ENCODE peak calls at places on chromosome 19, in five cellular contexts. One of them, this sample, is unnamed.

GRCh38 chr19:5304486-5304885 is 36.1 kb downstream of the PTPRS start:
- DNase-seq in left ventricle myocardium inferior: no peak
- DNase-seq in left lung: no peak
- DNase-seq in Peyer's patch: no peak
- DNase-seq in fibroblast of lung: no peak
- DNase-seq in this sample: no peak

GRCh38 chr19:57779220-57779845 is 9.9 kb downstream of the ZNF586 start:
- DNase-seq in left ventricle myocardium inferior: no peak
- DNase-seq in fibroblast of lung: peak; percentile 12
- DNase-seq in Peyer's patch: no peak
- DNase-seq in left lung: no peak
- DNase-seq in this sample: no peak

GRCh38 chr19:38726284-38726673 is 18.0 kb downstream of the CAPN12 start:
- DNase-seq in Peyer's patch: no peak
- DNase-seq in fibroblast of lung: no peak
- DNase-seq in left lung: no peak
- DNase-seq in left ventricle myocardium inferior: peak; percentile 10
- DNase-seq in this sample: no peak

GRCh38 chr19:47613165-47614146 is 4.5 kb downstream of the BICRA start:
- DNase-seq in left ventricle myocardium inferior: no peak
- DNase-seq in Peyer's patch: no peak
- DNase-seq in left lung: peak; percentile 61
- DNase-seq in fibroblast of lung: peak; percentile 80
- DNase-seq in this sample: no peak

GRCh38 chr19:44796701-44797115 is 12.2 kb upstream of the BCAM start:
- DNase-seq in left ventricle myocardium inferior: peak; percentile 66
- DNase-seq in Peyer's patch: peak; percentile 62
- DNase-seq in fibroblast of lung: peak; percentile 41
- DNase-seq in left lung: no peak
- DNase-seq in this sample: peak; percentile 70

GRCh38 chr19:53394522-53394973 is 401 bp upstream of the ZNF765 start:
- DNase-seq in Peyer's patch: peak; percentile 57
- DNase-seq in fibroblast of lung: peak; percentile 69
- DNase-seq in left ventricle myocardium inferior: peak; percentile 64
- DNase-seq in left lung: peak; percentile 84
- DNase-seq in this sample: no peak

GRCh38 chr19:47765522-47766358 is 12.8 kb upstream of the SELENOW start:
- DNase-seq in left ventricle myocardium inferior: peak; percentile 75
- DNase-seq in fibroblast of lung: peak; percentile 39
- DNase-seq in Peyer's patch: peak; percentile 79
- DNase-seq in left lung: peak; percentile 87
- DNase-seq in this sample: peak; percentile 53

GRCh38 chr19:28960986-28961705 is 251.8 kb downstream of the UQCRFS1 start:
- DNase-seq in fibroblast of lung: peak; percentile 6
- DNase-seq in left lung: no peak
- DNase-seq in Peyer's patch: no peak
- DNase-seq in left ventricle myocardium inferior: no peak
- DNase-seq in this sample: no peak

GRCh38 chr19:583198-583967 is 6.3 kb upstream of the HCN2 start:
- DNase-seq in left ventricle myocardium inferior: no peak
- DNase-seq in Peyer's patch: no peak
- DNase-seq in left lung: peak; percentile 62
- DNase-seq in fibroblast of lung: no peak
- DNase-seq in this sample: no peak
- H3K4me1 ChIP-seq in left ventricle myocardium inferior: peaks cover 70% of the 10 kb centered on the region
- H3K4me1 ChIP-seq in Peyer's patch: no peaks in the 10 kb centered on the region
- H3K4me1 ChIP-seq in left lung: no peaks in the 10 kb centered on the region
- H3K4me1 ChIP-seq in fibroblast of lung: no peaks in the 10 kb centered on the region
- H3K4me1 ChIP-seq in this sample: peaks cover 15% of the 10 kb centered on the region

GRCh38 chr19:13095934-13096890 is 6.4 kb downstream of the LYL1 start:
- DNase-seq in Peyer's patch: peak; percentile 69
- DNase-seq in left ventricle myocardium inferior: no peak
- DNase-seq in fibroblast of lung: no peak
- DNase-seq in left lung: peak; percentile 88
- DNase-seq in this sample: no peak

GRCh38 chr19:13099073-13099999 is 3.3 kb downstream of the LYL1 start:
- DNase-seq in fibroblast of lung: no peak
- DNase-seq in left lung: peak; percentile 96
- DNase-seq in Peyer's patch: peak; percentile 94
- DNase-seq in left ventricle myocardium inferior: peak; percentile 81
- DNase-seq in this sample: peak; percentile 58

GRCh38 chr19:13098291-13099072 is 4.2 kb downstream of the LYL1 start:
- DNase-seq in fibroblast of lung: peak; percentile 49
- DNase-seq in Peyer's patch: peak; percentile 70
- DNase-seq in left ventricle myocardium inferior: no peak
- DNase-seq in left lung: no peak
- DNase-seq in this sample: no peak

GRCh38 chr19:13096968-13097330 is 5.7 kb downstream of the LYL1 start:
- DNase-seq in left lung: no peak
- DNase-seq in fibroblast of lung: no peak
- DNase-seq in Peyer's patch: no peak
- DNase-seq in left ventricle myocardium inferior: no peak
- DNase-seq in this sample: no peak

GRCh38 chr19:13097331-13098258 is 5.1 kb downstream of the LYL1 start:
- DNase-seq in left ventricle myocardium inferior: no peak
- DNase-seq in fibroblast of lung: no peak
- DNase-seq in Peyer's patch: peak; percentile 70
- DNase-seq in left lung: peak; percentile 91
- DNase-seq in this sample: no peak
- H3K4me1 ChIP-seq in left ventricle myocardium inferior: peaks cover 98% of the 10 kb centered on the region
- H3K4me1 ChIP-seq in fibroblast of lung: peaks cover 4% of the 10 kb centered on the region
- H3K4me1 ChIP-seq in Peyer's patch: peaks cover 42% of the 10 kb centered on the region
- H3K4me1 ChIP-seq in left lung: peaks cover 20% of the 10 kb centered on the region
- H3K4me1 ChIP-seq in this sample: peaks cover 28% of the 10 kb centered on the region

GRCh38 chr19:31344403-31344802 is 4.8 kb downstream of the TSHZ3 start:
- DNase-seq in Peyer's patch: peak; percentile 24
- DNase-seq in left lung: no peak
- DNase-seq in fibroblast of lung: no peak
- DNase-seq in left ventricle myocardium inferior: no peak
- DNase-seq in this sample: no peak
- H3K4me1 ChIP-seq in Peyer's patch: peaks cover 4% of the 10 kb centered on the region
- H3K4me1 ChIP-seq in left lung: no peaks in the 10 kb centered on the region
- H3K4me1 ChIP-seq in fibroblast of lung: peaks cover 13% of the 10 kb centered on the region
- H3K4me1 ChIP-seq in left ventricle myocardium inferior: peaks cover 33% of the 10 kb centered on the region
- H3K4me1 ChIP-seq in this sample: no peaks in the 10 kb centered on the region

DNA sequence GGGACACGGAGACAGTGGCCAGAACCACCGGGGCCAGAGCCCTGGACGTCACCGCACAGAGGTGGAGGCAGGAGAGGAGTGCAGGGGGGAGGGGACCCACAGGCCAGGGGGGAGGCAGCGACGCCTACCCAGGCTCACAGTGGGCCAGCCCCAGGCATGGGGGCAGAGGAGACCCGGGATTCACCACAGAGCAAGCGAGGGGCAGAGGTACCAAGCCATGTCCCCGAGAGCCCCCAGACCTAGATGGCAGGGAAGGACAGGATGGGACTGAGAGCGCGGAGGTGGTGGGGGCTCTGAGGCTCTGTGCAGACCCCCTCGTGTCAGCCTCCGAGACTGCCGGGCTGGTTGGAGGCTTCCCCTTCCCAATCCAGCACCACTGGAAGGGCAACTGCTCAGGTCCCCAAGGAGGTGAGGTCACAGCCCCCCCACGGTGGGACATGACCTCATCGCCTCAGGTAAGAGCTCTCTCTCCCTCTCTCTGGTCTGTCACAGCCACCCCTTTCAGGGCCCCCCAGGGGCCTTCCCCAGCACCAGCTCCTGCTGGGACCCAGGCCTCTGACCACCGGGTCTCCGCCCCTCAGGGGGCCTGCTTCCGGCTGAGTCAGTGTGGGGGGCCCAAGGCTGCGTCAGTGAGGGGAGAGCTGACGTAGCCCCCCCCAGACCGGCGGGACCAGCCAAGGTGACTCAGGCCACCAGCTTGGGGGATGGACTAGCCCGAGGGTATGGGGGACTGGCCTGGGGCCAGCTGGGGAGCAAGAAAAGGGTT is 2.2 kb upstream of the IL11 start:
- DNase-seq in left ventricle myocardium inferior: no peak
- DNase-seq in Peyer's patch: no peak
- DNase-seq in fibroblast of lung: peak; percentile 61
- DNase-seq in left lung: no peak
- DNase-seq in this sample: no peak
- H3K4me1 ChIP-seq in left ventricle myocardium inferior: peaks cover 27% of the 10 kb centered on the region
- H3K4me1 ChIP-seq in Peyer's patch: peaks cover 15% of the 10 kb centered on the region
- H3K4me1 ChIP-seq in fibroblast of lung: peaks cover 9% of the 10 kb centered on the region
- H3K4me1 ChIP-seq in left lung: peaks cover 5% of the 10 kb centered on the region
- H3K4me1 ChIP-seq in this sample: no peaks in the 10 kb centered on the region

GRCh38 chr19:50490411-50490811 is 13.8 kb upstream of the GARIN5A start:
- DNase-seq in fibroblast of lung: no peak
- DNase-seq in Peyer's patch: no peak
- DNase-seq in left lung: peak; percentile 59
- DNase-seq in left ventricle myocardium inferior: no peak
- DNase-seq in this sample: no peak

GRCh38 chr19:50488795-50489194 is 12.1 kb upstream of the GARIN5A start:
- DNase-seq in Peyer's patch: no peak
- DNase-seq in left ventricle myocardium inferior: no peak
- DNase-seq in fibroblast of lung: no peak
- DNase-seq in left lung: no peak
- DNase-seq in this sample: no peak

GRCh38 chr19:50490991-50491472 is 14.4 kb upstream of the GARIN5A start:
- DNase-seq in left lung: no peak
- DNase-seq in Peyer's patch: no peak
- DNase-seq in left ventricle myocardium inferior: no peak
- DNase-seq in fibroblast of lung: no peak
- DNase-seq in this sample: peak; percentile 83

GRCh38 chr19:50486823-50487515 is 10.3 kb upstream of the GARIN5A start:
- DNase-seq in left ventricle myocardium inferior: no peak
- DNase-seq in fibroblast of lung: peak; percentile 20
- DNase-seq in left lung: peak; percentile 31
- DNase-seq in Peyer's patch: no peak
- DNase-seq in this sample: no peak

DNA sequence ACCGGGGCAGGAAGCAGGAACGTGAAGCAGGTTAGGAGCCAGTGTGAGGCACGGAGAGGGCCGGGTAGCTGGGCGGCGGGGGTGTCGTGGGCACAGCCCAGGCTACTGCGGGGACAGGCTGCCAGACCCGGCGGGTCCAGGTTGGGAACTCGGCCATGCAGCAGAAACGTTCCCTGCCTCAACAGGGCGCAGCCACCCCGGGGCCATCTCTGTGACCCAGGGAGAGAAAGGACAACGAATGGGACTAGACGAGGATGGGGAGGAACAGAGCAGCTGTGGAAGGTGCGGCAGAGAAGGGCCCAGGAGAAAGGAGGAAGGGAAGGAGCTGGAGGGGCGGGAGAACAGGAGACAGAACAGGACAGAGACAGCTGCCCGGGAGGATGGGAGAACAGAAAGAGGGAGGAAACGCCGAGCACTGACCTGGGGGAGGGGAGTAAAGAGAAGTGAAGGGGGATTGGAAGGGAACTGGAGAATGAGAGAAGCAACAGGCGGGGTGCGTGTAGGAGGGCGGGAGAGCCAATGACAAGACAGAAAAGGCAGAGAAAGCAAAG is 12.9 kb upstream of the GARIN5A start:
- DNase-seq in fibroblast of lung: no peak
- DNase-seq in Peyer's patch: no peak
- DNase-seq in left lung: no peak
- DNase-seq in left ventricle myocardium inferior: no peak
- DNase-seq in this sample: no peak
- H3K4me1 ChIP-seq in fibroblast of lung: no peaks in the 10 kb centered on the region
- H3K4me1 ChIP-seq in Peyer's patch: no peaks in the 10 kb centered on the region
- H3K4me1 ChIP-seq in left lung: no peaks in the 10 kb centered on the region
- H3K4me1 ChIP-seq in left ventricle myocardium inferior: peaks cover 20% of the 10 kb centered on the region
- H3K4me1 ChIP-seq in this sample: peaks cover 13% of the 10 kb centered on the region

GRCh38 chr19:15196683-15197005 is 4.2 kb downstream of the NOTCH3 start:
- DNase-seq in Peyer's patch: no peak
- DNase-seq in left lung: no peak
- DNase-seq in left ventricle myocardium inferior: no peak
- DNase-seq in fibroblast of lung: no peak
- DNase-seq in this sample: no peak
- H3K4me1 ChIP-seq in Peyer's patch: peaks cover 12% of the 10 kb centered on the region
- H3K4me1 ChIP-seq in left lung: no peaks in the 10 kb centered on the region
- H3K4me1 ChIP-seq in left ventricle myocardium inferior: peaks cover 35% of the 10 kb centered on the region
- H3K4me1 ChIP-seq in fibroblast of lung: peaks cover 14% of the 10 kb centered on the region
- H3K4me1 ChIP-seq in this sample: peaks cover 13% of the 10 kb centered on the region

DNA sequence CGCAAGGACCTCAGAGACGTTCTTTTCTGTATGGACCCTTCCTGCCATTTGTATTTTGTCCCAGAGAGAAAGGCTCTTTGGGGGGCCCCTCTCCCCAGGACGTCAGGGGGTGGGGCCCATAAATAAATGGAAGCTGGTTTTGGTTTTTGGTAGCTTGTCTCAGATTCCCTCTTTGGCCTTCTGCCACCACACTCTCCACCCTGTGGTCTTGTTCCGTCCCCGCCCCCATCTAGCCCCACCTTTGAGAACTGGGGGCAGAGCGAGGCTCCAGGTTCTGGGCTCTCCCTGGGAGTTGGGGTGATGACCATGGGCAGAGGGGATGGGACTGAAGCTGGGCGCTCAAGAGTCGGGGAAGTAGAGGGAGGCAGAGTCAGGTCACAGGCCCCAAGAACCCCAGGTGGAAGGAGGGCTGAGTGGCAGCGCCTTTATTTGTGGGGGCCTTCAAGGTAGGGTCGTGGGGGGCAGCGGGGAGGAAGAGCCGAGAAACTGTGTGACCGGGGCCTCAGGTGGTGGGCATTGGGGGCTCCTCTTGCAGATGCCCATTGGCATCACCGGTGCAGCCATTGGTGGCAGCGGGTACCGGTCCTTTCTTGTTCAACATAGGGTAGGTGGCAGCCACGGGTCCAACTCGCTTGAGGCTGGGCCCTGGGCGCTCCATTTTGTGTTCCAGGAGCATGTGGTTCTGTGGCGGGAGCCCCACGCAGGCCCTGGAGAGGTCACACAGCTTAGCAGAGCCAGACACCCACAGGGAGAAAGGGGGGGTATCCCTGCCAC is 3.3 kb downstream of the ISYNA1 start:
- DNase-seq in fibroblast of lung: no peak
- DNase-seq in Peyer's patch: peak; percentile 50
- DNase-seq in left ventricle myocardium inferior: no peak
- DNase-seq in left lung: peak; percentile 65
- DNase-seq in this sample: no peak
- H3K4me1 ChIP-seq in fibroblast of lung: peaks cover 13% of the 10 kb centered on the region
- H3K4me1 ChIP-seq in Peyer's patch: peaks cover 38% of the 10 kb centered on the region
- H3K4me1 ChIP-seq in left ventricle myocardium inferior: peaks cover 66% of the 10 kb centered on the region
- H3K4me1 ChIP-seq in left lung: peaks cover 13% of the 10 kb centered on the region
- H3K4me1 ChIP-seq in this sample: peaks cover 7% of the 10 kb centered on the region

GRCh38 chr19:10862561-10863106 is 8.7 kb upstream of the CARM1 start:
- DNase-seq in left lung: no peak
- DNase-seq in fibroblast of lung: no peak
- DNase-seq in Peyer's patch: no peak
- DNase-seq in left ventricle myocardium inferior: no peak
- DNase-seq in this sample: no peak

GRCh38 chr19:10864538-10864899 is 6.8 kb upstream of the CARM1 start:
- DNase-seq in left lung: peak; percentile 94
- DNase-seq in fibroblast of lung: peak; percentile 57
- DNase-seq in Peyer's patch: peak; percentile 93
- DNase-seq in left ventricle myocardium inferior: peak; percentile 85
- DNase-seq in this sample: peak; percentile 75

GRCh38 chr19:10866495-10866894 is 4.9 kb upstream of the CARM1 start:
- DNase-seq in left lung: no peak
- DNase-seq in fibroblast of lung: no peak
- DNase-seq in left ventricle myocardium inferior: no peak
- DNase-seq in Peyer's patch: no peak
- DNase-seq in this sample: no peak

GRCh38 chr19:10861118-10861651 is 10.2 kb upstream of the CARM1 start:
- DNase-seq in left ventricle myocardium inferior: no peak
- DNase-seq in Peyer's patch: peak; percentile 68
- DNase-seq in fibroblast of lung: no peak
- DNase-seq in left lung: peak; percentile 49
- DNase-seq in this sample: no peak

GRCh38 chr19:10863107-10863700 is 8.1 kb upstream of the CARM1 start:
- DNase-seq in left lung: peak; percentile 25
- DNase-seq in Peyer's patch: no peak
- DNase-seq in left ventricle myocardium inferior: no peak
- DNase-seq in fibroblast of lung: peak; percentile 58
- DNase-seq in this sample: no peak
- H3K4me1 ChIP-seq in left lung: no peaks in the 10 kb centered on the region
- H3K4me1 ChIP-seq in Peyer's patch: no peaks in the 10 kb centered on the region
- H3K4me1 ChIP-seq in left ventricle myocardium inferior: peaks cover 4% of the 10 kb centered on the region
- H3K4me1 ChIP-seq in fibroblast of lung: no peaks in the 10 kb centered on the region
- H3K4me1 ChIP-seq in this sample: peaks cover 7% of the 10 kb centered on the region

This sample was measured in gastrocnemius medialis.